ENCODE peak calls at places on chromosome 10, in eight cellular contexts. Z, Q, N, I, R, Y, L and B are unnamed samples.

GRCh38 chr10:121312582-121312981 is 285.7 kb downstream of the FGFR2 start:
- DNase-seq in Z (no peak), Q (no peak), N (no peak), I (peak; percentile 27), R (no peak), Y (no peak), L (peak; percentile 67), B (no peak)

GRCh38 chr10:93425861-93426260 is 56.3 kb downstream of the MYOF start:
- DNase-seq in Z (no peak), Q (no peak), N (no peak), I (no peak), R (no peak), Y (no peak), L (no peak), B (no peak)

GRCh38 chr10:118900617-118901016 is 128.9 kb upstream of the NANOS1 start:
- DNase-seq in Z (no peak), Q (no peak), N (no peak), I (no peak), R (no peak), Y (no peak), L (no peak), B (no peak)

GRCh38 chr10:79390551-79391229 is 43.4 kb downstream of the PPIF start:
- DNase-seq in Z (peak; percentile 6), Q (no peak), N (no peak), I (peak; percentile 32), R (peak; percentile 19), Y (no peak), L (peak; percentile 48), B (no peak)

GRCh38 chr10:114100848-114101741 is 57.4 kb downstream of the ADRB1 start:
- DNase-seq in Z (no peak), Q (peak; percentile 26), N (peak; percentile 17), I (peak; percentile 48), R (peak; percentile 46), Y (no peak), L (peak; percentile 72), B (no peak)

GRCh38 chr10:71270301-71270777 is 48.7 kb upstream of the SLC29A3 start:
- DNase-seq in Z (peak; percentile 58), Q (peak; percentile 70), N (peak; percentile 27), I (peak; percentile 72), R (no peak), Y (no peak), L (peak; percentile 85), B (peak; percentile 19)

GRCh38 chr10:9781681-9782080 is 1236.0 kb upstream of the CELF2 start:
- DNase-seq in Z (no peak), Q (no peak), N (no peak), I (no peak), R (no peak), Y (no peak), L (no peak), B (no peak)

GRCh38 chr10:6704891-6705290 is 124.8 kb upstream of the PRKCQ start:
- DNase-seq in Z (no peak), Q (no peak), N (no peak), I (no peak), R (no peak), Y (no peak), L (no peak), B (no peak)

GRCh38 chr10:33186150-33186549 is 148.3 kb downstream of the NRP1 start:
- DNase-seq in Z (no peak), Q (no peak), N (no peak), I (no peak), R (no peak), Y (no peak), L (no peak), B (no peak)

GRCh38 chr10:110651044-110651958 is 7.2 kb downstream of the RBM20 start:
- DNase-seq in Z (no peak), Q (peak; percentile 52), N (no peak), I (peak; percentile 45), R (no peak), Y (no peak), L (no peak), B (no peak)

GRCh38 chr10:5628366-5628765 is 38.0 kb downstream of the ASB13 start:
- DNase-seq in Z (no peak), Q (no peak), N (no peak), I (no peak), R (no peak), Y (no peak), L (peak; percentile 55), B (no peak)

GRCh38 chr10:6191147-6191546 is 11.6 kb upstream of the PFKFB3 start:
- DNase-seq in Z (no peak), Q (no peak), N (no peak), I (no peak), R (no peak), Y (no peak), L (no peak), B (no peak)

GRCh38 chr10:11440250-11441150 is 170.9 kb downstream of the USP6NL start:
- DNase-seq in Z (no peak), Q (no peak), N (no peak), I (no peak), R (no peak), Y (no peak), L (no peak), B (no peak)

GRCh38 chr10:42690449-42691360 is 52.3 kb upstream of the ZNF33B start:
- DNase-seq in Z (no peak), Q (peak; percentile 74), N (peak; percentile 16), I (peak; percentile 71), R (no peak), Y (no peak), L (no peak), B (no peak)

GRCh38 chr10:111034598-111035310 is 42.1 kb upstream of the ADRA2A start:
- DNase-seq in Z (no peak), Q (no peak), N (no peak), I (no peak), R (no peak), Y (no peak), L (peak; percentile 43), B (no peak)

GRCh38 chr10:75640803-75641202 is 209.4 kb downstream of the LRMDA start:
- DNase-seq in Z (peak; percentile 43), Q (peak; percentile 11), N (no peak), I (no peak), R (no peak), Y (no peak), L (no peak), B (no peak)

GRCh38 chr10:62640386-62640785 is 164.1 kb upstream of the ADO start:
- DNase-seq in Z (no peak), Q (no peak), N (no peak), I (no peak), R (no peak), Y (no peak), L (peak; percentile 46), B (no peak)